ENCODE peak calls at places on chromosomes 13 and 19, in nine cellular contexts. S is mucosa of descending colon, U is right lobe of liver, P is upper lobe of right lung, T is heart right ventricle, C is psoas muscle, O is pancreas, R is Panc1, X is lung. Z is an unnamed sample.
A peak's percentile ranks its signal among the peaks of the same experiment; 100 is the strongest.

GRCh38 chr19:18700501-18701249 is 17.2 kb downstream of the CRTC1 start:
- ATAC-seq in S (peak; percentile 73), U (peak; percentile 93), P (peak; percentile 84), T (peak; percentile 90), C (peak; percentile 73), O (peak; percentile 96), R (peak; percentile 96), X (peak; percentile 73), Z (peak; percentile 90)

GRCh38 chr13:98824376-98825160 is 72.1 kb upstream of the SLC15A1 start:
- ATAC-seq in S (no peak), U (peak; percentile 56), P (no peak), T (no peak), C (no peak), O (no peak), R (no peak), X (no peak), Z (no peak)

GRCh38 chr19:57560049-57560491 is 407 bp upstream of the ZNF550 start:
- ATAC-seq in S (no peak), U (no peak), P (no peak), T (peak; percentile 69), C (peak; percentile 57), O (peak; percentile 14), R (peak; percentile 45), X (peak; percentile 30), Z (peak; percentile 7)

GRCh38 chr19:5632657-5633056 is 9.8 kb downstream of the SAFB start:
- ATAC-seq in S (peak; percentile 34), U (peak; percentile 67), P (peak; percentile 34), T (no peak), C (no peak), O (no peak), R (no peak), X (no peak), Z (no peak)

GRCh38 chr19:46466536-46467199 is 4.7 kb downstream of the PNMA8A start:
- ATAC-seq in S (peak; percentile 29), U (no peak), P (no peak), T (no peak), C (no peak), O (no peak), R (no peak), X (no peak), Z (no peak)

GRCh38 chr19:32223595-32224370 is 121.6 kb upstream of the ZNF507 start:
- ATAC-seq in S (no peak), U (no peak), P (peak; percentile 17), T (peak; percentile 38), C (no peak), O (no peak), R (peak; percentile 49), X (no peak), Z (no peak)

GRCh38 chr19:38061294-38061693 is 154.3 kb downstream of the SIPA1L3 start:
- ATAC-seq in S (no peak), U (no peak), P (no peak), T (no peak), C (no peak), O (no peak), R (no peak), X (no peak), Z (no peak)

GRCh38 chr13:25354377-25354776 is 17.4 kb upstream of the ATP8A2 start:
- ATAC-seq in S (no peak), U (no peak), P (no peak), T (no peak), C (no peak), O (no peak), R (no peak), X (no peak), Z (no peak)

GRCh38 chr19:46821512-46822359 is 28.9 kb downstream of the AP2S1 start:
- ATAC-seq in S (peak; percentile 82), U (peak; percentile 37), P (peak; percentile 69), T (peak; percentile 33), C (peak; percentile 42), O (peak; percentile 56), R (no peak), X (no peak), Z (no peak)

GRCh38 chr19:18644144-18645034 is 7.6 kb downstream of the KLHL26 start:
- ATAC-seq in S (peak; percentile 83), U (peak; percentile 28), P (peak; percentile 80), T (no peak), C (no peak), O (peak; percentile 70), R (no peak), X (no peak), Z (no peak)

GRCh38 chr19:28396259-28396940 is 816.6 kb downstream of the UQCRFS1 start:
- ATAC-seq in S (no peak), U (no peak), P (no peak), T (no peak), C (no peak), O (no peak), R (no peak), X (no peak), Z (no peak)

GRCh38 chr13:26562538-26562890 is 5.0 kb downstream of the WASF3 start:
- ATAC-seq in S (no peak), U (no peak), P (no peak), T (no peak), C (no peak), O (no peak), R (no peak), X (no peak), Z (no peak)

GRCh38 chr13:20414475-20415287 is 111.0 kb downstream of the CRYL1 start:
- ATAC-seq in S (peak; percentile 76), U (peak; percentile 20), P (peak; percentile 4), T (peak; percentile 45), C (no peak), O (no peak), R (no peak), X (no peak), Z (no peak)

GRCh38 chr13:20415288-20415644 is 110.4 kb downstream of the CRYL1 start:
- ATAC-seq in S (peak; percentile 39), U (no peak), P (no peak), T (no peak), C (no peak), O (no peak), R (no peak), X (no peak), Z (no peak)

GRCh38 chr13:20410726-20411125 is 114.9 kb downstream of the CRYL1 start:
- ATAC-seq in S (no peak), U (no peak), P (no peak), T (no peak), C (no peak), O (no peak), R (no peak), X (no peak), Z (no peak)

GRCh38 chr13:20411638-20412342 is 113.9 kb downstream of the CRYL1 start:
- ATAC-seq in S (peak; percentile 32), U (peak; percentile 33), P (peak; percentile 90), T (no peak), C (no peak), O (no peak), R (no peak), X (no peak), Z (no peak)

DNA sequence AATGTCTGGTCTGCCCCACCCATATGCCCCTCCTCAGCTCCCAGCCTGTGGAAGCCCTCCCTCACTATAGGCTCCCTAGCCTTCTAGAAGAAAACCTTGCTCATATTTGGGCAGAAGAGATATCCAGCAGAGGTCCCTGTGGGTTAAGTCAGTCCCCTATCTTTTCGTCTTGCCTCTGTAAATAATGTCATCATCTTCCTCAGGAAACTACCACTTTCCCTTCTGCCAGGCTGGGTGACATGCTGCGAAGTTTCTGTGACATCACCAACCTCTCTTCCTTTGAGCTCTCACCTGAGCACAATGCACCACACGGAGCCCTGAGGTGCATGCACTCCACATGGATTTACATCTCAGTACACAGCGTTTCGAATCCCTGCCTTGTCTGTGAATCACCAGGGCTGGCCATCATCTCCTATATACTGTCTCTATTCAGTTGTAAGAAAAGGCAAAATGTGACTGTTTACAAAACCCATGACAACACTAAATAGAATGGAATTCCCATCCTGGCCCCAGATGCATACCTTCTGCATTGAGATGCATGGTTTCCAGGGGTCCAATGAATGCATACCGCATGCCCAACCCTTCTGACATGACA is 112.8 kb downstream of the CRYL1 start:
- ATAC-seq in S (no peak), U (no peak), P (no peak), T (no peak), C (no peak), O (no peak), R (no peak), X (no peak), Z (no peak)
- TF ChIP-seq CTCF in S (no peak), U (no peak), P (no peak), T (no peak), C (no peak), O (no peak), R (no peak), X (no peak), Z (no peak)

GRCh38 chr19:22199171-22199570 is 2.4 kb upstream of the ZNF676 start:
- ATAC-seq in S (no peak), U (no peak), P (no peak), T (no peak), C (no peak), O (no peak), R (no peak), X (no peak), Z (no peak)
- H3K9me3 ChIP-seq in S (peaks cover 80% of the 10 kb centered on the region), U (no peaks in the 10 kb centered on the region), P (peaks cover 8% of the 10 kb centered on the region), T (peaks cover 41% of the 10 kb centered on the region), C (peaks cover 8% of the 10 kb centered on the region), O (no peaks in the 10 kb centered on the region), R (no peaks in the 10 kb centered on the region), X (peaks cover 7% of the 10 kb centered on the region), Z (peaks cover 15% of the 10 kb centered on the region)

GRCh38 chr19:39805120-39805519 is 26.5 kb downstream of the LEUTX start:
- ATAC-seq in S (no peak), U (no peak), P (no peak), T (no peak), C (no peak), O (no peak), R (no peak), X (no peak), Z (no peak)
- TF ChIP-seq CTCF in S (no peak), U (no peak), P (no peak), T (no peak), C (no peak), O (no peak), R (no peak), X (no peak), Z (no peak)

GRCh38 chr19:9352505-9352904 is 10.3 kb upstream of the ZNF177 start:
- ATAC-seq in S (no peak), U (no peak), P (no peak), T (no peak), C (no peak), O (no peak), R (no peak), X (no peak), Z (no peak)

GRCh38 chr19:9348671-9349070 is 14.1 kb upstream of the ZNF177 start:
- ATAC-seq in S (no peak), U (no peak), P (no peak), T (no peak), C (no peak), O (no peak), R (no peak), X (no peak), Z (no peak)

GRCh38 chr19:9353011-9353410 is 9.8 kb upstream of the ZNF177 start:
- ATAC-seq in S (no peak), U (no peak), P (no peak), T (no peak), C (no peak), O (no peak), R (no peak), X (no peak), Z (no peak)

GRCh38 chr19:9354651-9355050 is 8.2 kb upstream of the ZNF177 start:
- ATAC-seq in S (no peak), U (no peak), P (no peak), T (no peak), C (no peak), O (no peak), R (no peak), X (no peak), Z (no peak)
- H3K9me3 ChIP-seq in S (peaks cover 100% of the 10 kb centered on the region), U (no peaks in the 10 kb centered on the region), P (peaks cover 86% of the 10 kb centered on the region), T (peaks cover 100% of the 10 kb centered on the region), C (peaks cover 61% of the 10 kb centered on the region), O (no peaks in the 10 kb centered on the region), R (peaks cover 14% of the 10 kb centered on the region), X (peaks cover 39% of the 10 kb centered on the region), Z (peaks cover 100% of the 10 kb centered on the region)

Z was measured in gastroesophageal sphincter.